ENCODE peak calls at places on chromosomes 6 and 20, in nine cellular contexts. W is tibial artery, D is A549, E is cardiac fibroblast, K is left ventricle myocardium inferior, S is thoracic aorta, O is fibroblast of mammary gland, F is cardiac muscle cell, R is kidney epithelial cell. I is an unnamed sample.

GRCh38 chr6:160160450-160160849 is 38.8 kb downstream of the SLC22A1 start:
- DNase-seq in W (no peak), D (no peak), E (no peak), K (no peak), S (no peak), O (no peak), F (no peak), R (no peak), I (no peak)

GRCh38 chr6:152091201-152091600 is 283.7 kb downstream of the ESR1 start:
- DNase-seq in W (no peak), D (no peak), E (peak; percentile 62), K (no peak), S (no peak), O (no peak), F (no peak), R (no peak), I (peak; percentile 46)

GRCh38 chr6:155381856-155382690 is 67.8 kb upstream of the TFB1M start:
- DNase-seq in W (no peak), D (no peak), E (peak; percentile 33), K (no peak), S (no peak), O (peak; percentile 96), F (no peak), R (no peak), I (peak; percentile 71)

GRCh38 chr20:25252226-25252625 is 4.3 kb downstream of the PYGB start:
- DNase-seq in W (no peak), D (no peak), E (no peak), K (no peak), S (no peak), O (no peak), F (no peak), R (no peak), I (no peak)

GRCh38 chr6:15352884-15353283 is 107.0 kb downstream of the JARID2 start:
- DNase-seq in W (no peak), D (no peak), E (peak; percentile 54), K (no peak), S (no peak), O (peak; percentile 53), F (no peak), R (no peak), I (peak; percentile 34)

GRCh38 chr6:148501178-148501590 is 158.5 kb downstream of the SASH1 start:
- DNase-seq in W (peak; percentile 85), D (no peak), E (peak; percentile 97), K (no peak), S (peak; percentile 41), O (peak; percentile 100), F (no peak), R (no peak), I (peak; percentile 95)

GRCh38 chr20:17967595-17968365 is 814 bp downstream of the SNX5 start:
- DNase-seq in W (peak; percentile 35), D (peak; percentile 43), E (peak; percentile 59), K (no peak), S (no peak), O (peak; percentile 57), F (peak; percentile 18), R (no peak), I (peak; percentile 62)

GRCh38 chr6:169171951-169172350 is 81.7 kb downstream of the THBS2 start:
- DNase-seq in W (no peak), D (no peak), E (peak; percentile 48), K (no peak), S (no peak), O (peak; percentile 94), F (no peak), R (no peak), I (peak; percentile 55)

GRCh38 chr6:168686831-168687730 is 246.1 kb downstream of the SMOC2 start:
- DNase-seq in W (no peak), D (no peak), E (no peak), K (no peak), S (no peak), O (no peak), F (no peak), R (no peak), I (no peak)

GRCh38 chr6:65711531-65711930 is 4.5 kb upstream of the EYS start:
- DNase-seq in W (no peak), D (no peak), E (no peak), K (no peak), S (no peak), O (no peak), F (no peak), R (no peak), I (no peak)

GRCh38 chr20:63223121-63223825 is 7.3 kb upstream of the YTHDF1 start:
- DNase-seq in W (no peak), D (peak; percentile 48), E (peak; percentile 48), K (no peak), S (no peak), O (peak; percentile 38), F (peak; percentile 62), R (no peak), I (peak; percentile 46)

GRCh38 chr20:59749293-59749680 is 144.9 kb downstream of the PHACTR3 start:
- DNase-seq in W (no peak), D (no peak), E (peak; percentile 24), K (no peak), S (no peak), O (peak; percentile 57), F (no peak), R (no peak), I (peak; percentile 16)

GRCh38 chr6:138662474-138662873 is 111.1 kb upstream of the CCDC28A start:
- DNase-seq in W (no peak), D (peak; percentile 43), E (peak; percentile 48), K (no peak), S (no peak), O (peak; percentile 80), F (no peak), R (no peak), I (peak; percentile 56)

GRCh38 chr6:21996425-21997207 is 300.2 kb downstream of the PRL start:
- DNase-seq in W (no peak), D (no peak), E (peak; percentile 24), K (no peak), S (no peak), O (no peak), F (no peak), R (no peak), I (peak; percentile 14)

GRCh38 chr20:15257471-15257870 is 920.1 kb upstream of the FLRT3 start:
- DNase-seq in W (no peak), D (no peak), E (no peak), K (no peak), S (no peak), O (no peak), F (no peak), R (no peak), I (peak; percentile 6)

GRCh38 chr20:46699651-46700359 is 9.6 kb upstream of the SLC2A10 start:
- DNase-seq in W (no peak), D (no peak), E (peak; percentile 62), K (no peak), S (no peak), O (peak; percentile 58), F (no peak), R (no peak), I (peak; percentile 65)
- TF ChIP-seq CTCF in W (peak; percentile 13), D (peak; percentile 47), E (peak; percentile 81), K (peak; percentile 47), S (no peak), O (peak; percentile 90), F (peak; percentile 85), R (peak; percentile 58), I (peak; percentile 89)

GRCh38 chr6:110185879-110186278 is 5.7 kb downstream of the CDC40 start:
- DNase-seq in W (no peak), D (no peak), E (no peak), K (no peak), S (no peak), O (no peak), F (no peak), R (no peak), I (no peak)
- H3K4me3 ChIP-seq in W (no peak overlapping the region), D (no peak overlapping the region), E (no peak overlapping the region), K (no peak overlapping the region), S (no peak overlapping the region), O (no peak overlapping the region), F (no peak overlapping the region), R (no peak overlapping the region), I (no peak overlapping the region)

DNA sequence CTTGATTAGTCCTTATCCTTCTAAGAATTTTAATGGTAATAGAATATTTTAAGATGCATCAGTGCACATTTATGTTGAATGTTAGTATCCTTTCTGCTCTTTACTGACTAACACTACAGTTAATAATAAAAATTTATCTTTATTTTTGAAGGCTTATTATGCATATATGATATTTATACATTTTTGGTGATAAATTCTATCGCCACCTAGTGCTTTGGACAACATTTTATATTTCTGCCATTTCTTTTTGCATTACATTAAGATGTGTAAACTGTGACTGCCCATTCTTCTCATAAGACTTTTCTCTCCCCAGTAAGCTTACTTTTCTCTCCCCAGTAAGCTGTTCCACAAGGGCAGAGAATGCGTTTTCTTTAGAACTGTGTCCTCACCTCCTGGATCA is 252.3 kb downstream of the GRIK2 start:
- DNase-seq in W (no peak), D (no peak), E (no peak), K (no peak), S (no peak), O (no peak), F (no peak), R (no peak), I (no peak)
- TF ChIP-seq CTCF in W (no peak), D (no peak), E (no peak), K (no peak), S (no peak), O (peak; percentile 13), F (no peak), R (no peak), I (no peak)

GRCh38 chr20:57390604-57391438 is at the start of gene RBM38:
- DNase-seq in W (peak; percentile 24), D (peak; percentile 66), E (peak; percentile 72), K (peak; percentile 70), S (no peak), O (peak; percentile 44), F (peak; percentile 89), R (no peak), I (peak; percentile 59)

GRCh38 chr20:57387945-57388351 is 3.2 kb upstream of the RBM38 start:
- DNase-seq in W (peak; percentile 16), D (no peak), E (no peak), K (no peak), S (no peak), O (no peak), F (no peak), R (no peak), I (no peak)

GRCh38 chr20:57389695-57390603 is 1.2 kb upstream of the RBM38 start:
- DNase-seq in W (peak; percentile 23), D (no peak), E (no peak), K (no peak), S (no peak), O (no peak), F (no peak), R (no peak), I (no peak)

GRCh38 chr20:57387463-57387862 is 3.7 kb upstream of the RBM38 start:
- DNase-seq in W (peak; percentile 15), D (no peak), E (no peak), K (no peak), S (no peak), O (no peak), F (no peak), R (no peak), I (no peak)

DNA sequence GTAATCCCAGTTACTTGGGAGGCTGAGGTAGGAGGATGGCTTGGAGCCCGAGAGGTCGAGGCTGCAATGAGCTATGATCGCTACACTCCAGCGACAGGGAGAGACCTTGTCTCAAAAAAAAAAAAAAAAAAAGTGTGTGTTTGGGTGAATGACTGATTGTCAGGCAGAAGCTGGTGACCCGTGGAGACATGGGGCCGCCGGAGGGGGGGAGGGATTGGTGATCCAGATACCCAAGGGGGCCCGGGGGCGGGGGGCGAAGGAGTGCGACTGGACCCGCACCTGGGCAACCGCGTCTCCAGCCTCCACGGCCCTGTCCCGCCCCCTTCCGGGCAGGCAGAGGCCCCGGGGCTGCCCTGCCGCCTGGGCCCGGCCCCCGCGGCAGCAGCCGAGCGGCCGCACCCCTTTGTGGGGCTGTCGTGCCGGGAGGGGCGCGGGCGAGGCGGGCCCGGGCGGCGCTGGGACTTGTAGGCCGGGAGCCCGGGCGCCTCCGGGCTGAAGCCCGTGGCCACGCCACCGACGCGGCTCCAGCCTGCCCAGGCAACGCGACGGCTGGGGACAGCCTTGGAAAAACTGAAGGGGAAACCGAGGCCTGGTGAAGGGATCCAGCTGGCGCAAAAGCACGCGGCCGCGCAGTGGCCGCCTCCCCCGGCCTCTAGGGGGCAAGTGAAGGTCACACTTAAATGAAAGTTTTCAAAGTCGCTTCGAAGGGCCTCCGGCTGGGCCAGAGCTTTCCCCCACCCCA is 2.1 kb upstream of the RBM38 start:
- DNase-seq in W (peak; percentile 80), D (no peak), E (peak; percentile 79), K (peak; percentile 86), S (no peak), O (peak; percentile 37), F (peak; percentile 81), R (no peak), I (peak; percentile 61)
- H3K4me3 ChIP-seq in W (peak overlapping the region; percentile 35), D (no peak overlapping the region), E (no peak overlapping the region), K (peak overlapping the region; percentile 57), S (peak overlapping the region; percentile 59), O (peak overlapping the region; percentile 13), F (no peak overlapping the region), R (no peak overlapping the region), I (peak overlapping the region; percentile 25)

I was measured in fibroblast of pulmonary artery.